ENCODE peak calls at places on chromosome 5, in five cellular contexts. O is prostate gland, X is choroid plexus epithelial cell, E is fibroblast of the aortic adventitia, G is tibial artery. W is an unnamed sample.

GRCh38 chr5:32059779-32060178 is 114.3 kb downstream of the GOLPH3 start:
- DNase-seq in O (no peak), X (peak), E (no peak), G (no peak), W (no peak)

GRCh38 chr5:67366256-67366655 is 169.7 kb upstream of the CD180 start:
- DNase-seq in O (no peak), X (no peak), E (no peak), G (no peak), W (no peak)

GRCh38 chr5:125227333-125228075 is 481.1 kb upstream of the ZNF608 start:
- DNase-seq in O (no peak), X (peak), E (peak), G (no peak), W (peak)

GRCh38 chr5:151615431-151615830 is 24.3 kb upstream of the FAT2 start:
- DNase-seq in O (no peak), X (no peak), E (no peak), G (no peak), W (no peak)

GRCh38 chr5:39224196-39224754 is 4.9 kb upstream of the FYB1 start:
- DNase-seq in O (no peak), X (peak), E (peak), G (peak), W (no peak)

GRCh38 chr5:64612349-64612961 is 77.8 kb upstream of the SHISAL2B start:
- DNase-seq in O (peak), X (peak), E (peak), G (peak), W (peak)

GRCh38 chr5:135490245-135491037 is 38.3 kb upstream of the TIFAB start:
- DNase-seq in O (no peak), X (peak), E (no peak), G (no peak), W (no peak)

GRCh38 chr5:19676895-19677294 is 311.1 kb downstream of the CDH18 start:
- DNase-seq in O (no peak), X (peak), E (peak), G (no peak), W (peak)

GRCh38 chr5:126561908-126562307 is 33.1 kb downstream of the ALDH7A1 start:
- DNase-seq in O (no peak), X (peak), E (no peak), G (no peak), W (peak)

GRCh38 chr5:54021413-54022155 is 288.8 kb downstream of the ARL15 start:
- DNase-seq in O (no peak), X (peak), E (peak), G (no peak), W (peak)

GRCh38 chr5:132883261-132883834 is 9.9 kb downstream of the LEAP2 start:
- DNase-seq in O (peak), X (peak), E (peak), G (peak), W (peak)

GRCh38 chr5:34547300-34548085 is 108.6 kb upstream of the RAI14 start:
- DNase-seq in O (no peak), X (no peak), E (no peak), G (no peak), W (no peak)

GRCh38 chr5:134581241-134581981 is 51.2 kb downstream of the SAR1B start:
- DNase-seq in O (no peak), X (no peak), E (peak), G (no peak), W (no peak)

GRCh38 chr5:73374520-73375235 is 73.9 kb downstream of the FOXD1 start:
- DNase-seq in O (no peak), X (peak), E (peak), G (no peak), W (peak)

W was measured in adipocyte.